ENCODE peak calls at places on chromosome 19, in ten cellular contexts. X is stimulated activated CD4-positive, alpha-beta T cell treated with anti-CD3 and anti-CD28 coated beads, Interleukin-2, amount 100 ng/mL, for 24 hours; Y is kidney tubule cell; N is BE2C; M is mucosa of descending colon; R is dermis microvascular lymphatic vessel endothelial cell; T is germinal center; H is NCI-H2227 treated with DMSO at 0.1 percent for 48 hours; K is NCI-H1105 treated with DMSO at 0.1 percent for 48 hours; J is NCI-H1092 treated with DMSO at 0.1 percent for 48 hours. Q is an unnamed sample.

GRCh38 chr19:14082675-14082960 is 3.0 kb downstream of the C19orf67 start:
- DNase-seq in X (no peak), Y (no peak), N (no peak), M (peak), R (no peak), T (no peak), H (no peak), K (no peak), J (no peak), Q (no peak)

GRCh38 chr19:50416034-50416814 is 2.5 kb upstream of the SPIB start:
- DNase-seq in X (no peak), Y (no peak), N (no peak), M (no peak), R (no peak), T (no peak), H (no peak), K (no peak), J (no peak), Q (no peak)

GRCh38 chr19:3248728-3249315 is 24.4 kb downstream of the CELF5 start:
- DNase-seq in X (no peak), Y (no peak), N (no peak), M (no peak), R (no peak), T (no peak), H (no peak), K (no peak), J (peak), Q (no peak)

GRCh38 chr19:14563989-14564650 is 7.7 kb downstream of the NDUFB7 start:
- DNase-seq in X (peak), Y (no peak), N (peak), M (peak), R (peak), T (peak), H (no peak), K (no peak), J (no peak), Q (no peak)

GRCh38 chr19:18290250-18291018 is 9.0 kb upstream of the JUND start:
- DNase-seq in X (peak), Y (no peak), N (no peak), M (peak), R (no peak), T (peak), H (no peak), K (no peak), J (no peak), Q (no peak)

GRCh38 chr19:38850976-38851621 is 1.3 kb upstream of the HNRNPL start:
- DNase-seq in X (peak), Y (no peak), N (no peak), M (peak), R (peak), T (peak), H (no peak), K (no peak), J (peak), Q (no peak)

GRCh38 chr19:41912899-41913475 is 15.3 kb downstream of the ERFL start:
- DNase-seq in X (no peak), Y (no peak), N (no peak), M (no peak), R (no peak), T (no peak), H (no peak), K (no peak), J (no peak), Q (no peak)

GRCh38 chr19:6568816-6569215 is 22.1 kb downstream of the CD70 start:
- DNase-seq in X (no peak), Y (no peak), N (no peak), M (no peak), R (no peak), T (no peak), H (no peak), K (no peak), J (no peak), Q (no peak)

GRCh38 chr19:2355168-2356035 is 4.7 kb upstream of the TMPRSS9 start:
- DNase-seq in X (no peak), Y (peak), N (no peak), M (no peak), R (no peak), T (no peak), H (no peak), K (no peak), J (no peak), Q (peak)

GRCh38 chr19:18860725-18861124 is 29.0 kb downstream of the UPF1 start:
- DNase-seq in X (no peak), Y (no peak), N (no peak), M (no peak), R (no peak), T (no peak), H (no peak), K (no peak), J (no peak), Q (no peak)

GRCh38 chr19:8445488-8446001 is 770 bp downstream of the HNRNPM start:
- DNase-seq in X (peak), Y (peak), N (peak), M (peak), R (peak), T (peak), H (peak), K (peak), J (peak), Q (no peak)

GRCh38 chr19:12113121-12113520 is 27.0 kb downstream of the ZNF20 start:
- DNase-seq in X (no peak), Y (no peak), N (no peak), M (no peak), R (no peak), T (no peak), H (no peak), K (no peak), J (no peak), Q (no peak)

GRCh38 chr19:19305696-19306095 is 14.6 kb downstream of the SUGP1 start:
- DNase-seq in X (no peak), Y (no peak), N (no peak), M (no peak), R (no peak), T (no peak), H (no peak), K (no peak), J (no peak), Q (no peak)

GRCh38 chr19:19591133-19591825 is 27.2 kb downstream of the PBX4 start:
- DNase-seq in X (peak), Y (peak), N (no peak), M (no peak), R (no peak), T (peak), H (no peak), K (no peak), J (no peak), Q (peak)

GRCh38 chr19:3175761-3176714 is 2.5 kb upstream of the S1PR4 start:
- DNase-seq in X (no peak), Y (peak), N (no peak), M (peak), R (no peak), T (no peak), H (no peak), K (peak), J (no peak), Q (peak)

GRCh38 chr19:43797118-43797517 is 5.1 kb downstream of the LYPD5 start:
- DNase-seq in X (no peak), Y (no peak), N (no peak), M (no peak), R (no peak), T (no peak), H (no peak), K (no peak), J (no peak), Q (no peak)

GRCh38 chr19:55642153-55643002 is 1.1 kb upstream of the ZNF581 start:
- DNase-seq in X (peak), Y (peak), N (peak), M (peak), R (peak), T (peak), H (peak), K (no peak), J (no peak), Q (peak)

GRCh38 chr19:44990966-44991365 is 10.3 kb upstream of the RELB start:
- DNase-seq in X (no peak), Y (no peak), N (no peak), M (no peak), R (no peak), T (no peak), H (no peak), K (no peak), J (no peak), Q (no peak)

GRCh38 chr19:58183822-58184215 is 958 bp downstream of the ZNF274 start:
- DNase-seq in X (no peak), Y (no peak), N (no peak), M (no peak), R (no peak), T (no peak), H (no peak), K (no peak), J (no peak), Q (no peak)

GRCh38 chr19:17109962-17110598 is 34.5 kb downstream of the MYO9B start:
- DNase-seq in X (no peak), Y (no peak), N (no peak), M (peak), R (no peak), T (peak), H (no peak), K (no peak), J (no peak), Q (no peak)

GRCh38 chr19:12794936-12795335 is 3.6 kb downstream of the JUNB start:
- DNase-seq in X (no peak), Y (no peak), N (no peak), M (peak), R (no peak), T (no peak), H (no peak), K (no peak), J (no peak), Q (no peak)

GRCh38 chr19:5343848-5344247 is 3.2 kb upstream of the PTPRS start:
- DNase-seq in X (no peak), Y (no peak), N (no peak), M (no peak), R (no peak), T (no peak), H (no peak), K (no peak), J (no peak), Q (no peak)

GRCh38 chr19:45800009-45800553 is 7.4 kb upstream of the DMWD start:
- DNase-seq in X (no peak), Y (peak), N (peak), M (no peak), R (no peak), T (no peak), H (no peak), K (no peak), J (no peak), Q (peak)

GRCh38 chr19:41324921-41325639 is 15.1 kb downstream of the CCDC97 start:
- DNase-seq in X (no peak), Y (peak), N (peak), M (peak), R (peak), T (no peak), H (no peak), K (no peak), J (no peak), Q (peak)

GRCh38 chr19:38229585-38230073 is 5.6 kb upstream of the DPF1 start:
- DNase-seq in X (peak), Y (peak), N (peak), M (peak), R (peak), T (peak), H (peak), K (peak), J (peak), Q (peak)

GRCh38 chr19:1068111-1069001 is 1.4 kb downstream of the ARHGAP45 start:
- DNase-seq in X (no peak), Y (no peak), N (no peak), M (peak), R (no peak), T (peak), H (no peak), K (no peak), J (no peak), Q (no peak)

GRCh38 chr19:43784251-43784980 is 3.6 kb upstream of the KCNN4 start:
- DNase-seq in X (peak), Y (peak), N (no peak), M (peak), R (peak), T (no peak), H (no peak), K (no peak), J (no peak), Q (peak)

GRCh38 chr19:29294343-29294811 is 81.4 kb upstream of the UQCRFS1 start:
- DNase-seq in X (no peak), Y (no peak), N (no peak), M (no peak), R (no peak), T (no peak), H (no peak), K (no peak), J (no peak), Q (peak)

GRCh38 chr19:47729799-47730520 is 15.4 kb upstream of the NOP53 start:
- DNase-seq in X (peak), Y (peak), N (peak), M (peak), R (peak), T (no peak), H (peak), K (peak), J (no peak), Q (peak)

GRCh38 chr19:29540128-29540527 is 14.3 kb downstream of the VSTM2B start:
- DNase-seq in X (no peak), Y (no peak), N (no peak), M (no peak), R (no peak), T (no peak), H (no peak), K (no peak), J (no peak), Q (no peak)

GRCh38 chr19:49231389-49231788 is 73.8 kb downstream of the TRPM4 start:
- DNase-seq in X (no peak), Y (no peak), N (no peak), M (no peak), R (no peak), T (no peak), H (no peak), K (no peak), J (no peak), Q (no peak)

GRCh38 chr19:55173717-55174409 is 6.2 kb downstream of the SYT5 start:
- DNase-seq in X (peak), Y (peak), N (peak), M (peak), R (peak), T (peak), H (peak), K (peak), J (no peak), Q (no peak)

GRCh38 chr19:49272204-49272603 is 52.8 kb downstream of the SLC6A16 start:
- DNase-seq in X (no peak), Y (peak), N (no peak), M (no peak), R (no peak), T (no peak), H (no peak), K (no peak), J (no peak), Q (no peak)

GRCh38 chr19:38557205-38557799 is 60.5 kb downstream of the MAP4K1 start:
- DNase-seq in X (peak), Y (no peak), N (no peak), M (peak), R (no peak), T (peak), H (no peak), K (no peak), J (no peak), Q (peak)

GRCh38 chr19:10817291-10818038 is 18.5 kb downstream of the TMED1 start:
- DNase-seq in X (no peak), Y (no peak), N (peak), M (peak), R (no peak), T (no peak), H (no peak), K (no peak), J (no peak), Q (no peak)

GRCh38 chr19:16001481-16002312 is 52.9 kb downstream of the OR10H4 start:
- DNase-seq in X (peak), Y (peak), N (no peak), M (no peak), R (peak), T (peak), H (no peak), K (no peak), J (no peak), Q (no peak)

GRCh38 chr19:47618771-47619170 is 9.8 kb downstream of the BICRA start:
- DNase-seq in X (no peak), Y (peak), N (no peak), M (peak), R (no peak), T (no peak), H (no peak), K (no peak), J (no peak), Q (no peak)

GRCh38 chr19:35045667-35046300 is 4.3 kb downstream of the HPN start:
- DNase-seq in X (peak), Y (no peak), N (no peak), M (no peak), R (peak), T (peak), H (no peak), K (no peak), J (no peak), Q (no peak)

GRCh38 chr19:44856438-44857083 is 10.5 kb downstream of the NECTIN2 start:
- DNase-seq in X (no peak), Y (no peak), N (no peak), M (no peak), R (peak), T (no peak), H (no peak), K (no peak), J (no peak), Q (peak)